ENCODE peak calls at places on chromosome 21, in eight cellular contexts. L is stomach, Q is cardiac muscle cell, D is brain microvascular endothelial cell, J is lower lobe of right lung, W is neural progenitor cell, N is uterus, U is heart right ventricle. X is an unnamed sample.

GRCh38 chr21:26939532-26940181 is 27.2 kb downstream of the ADAMTS5 start:
- DNase-seq in Q (no peak), D (no peak), N (no peak), U (peak), W (no peak), L (no peak), J (no peak), X (no peak)

GRCh38 chr21:29025328-29025713 is 853 bp downstream of the USP16 start:
- DNase-seq in U (no peak), N (no peak), J (no peak), L (no peak), W (peak), Q (peak), D (peak), X (no peak)

GRCh38 chr21:25925064-25925463 is 190.3 kb downstream of the GABPA start:
- DNase-seq in L (no peak), W (no peak), U (no peak), J (no peak), Q (no peak), N (no peak), D (no peak), X (no peak)

GRCh38 chr21:27260728-27261127 is 293.8 kb upstream of the ADAMTS5 start:
- DNase-seq in Q (no peak), J (no peak), U (no peak), D (no peak), N (no peak), W (no peak), L (no peak), X (no peak)

GRCh38 chr21:29829514-29830255 is 110.1 kb downstream of the GRIK1 start:
- DNase-seq in W (no peak), D (no peak), N (no peak), L (no peak), J (no peak), Q (no peak), U (no peak), X (no peak)

GRCh38 chr21:32772281-32773047 is 909 bp upstream of the PAXBP1 start:
- DNase-seq in D (no peak), N (no peak), Q (peak), W (peak), L (peak), J (no peak), U (peak), X (no peak)

GRCh38 chr21:25005388-25005787 is 601.9 kb downstream of the MRPL39 start:
- DNase-seq in N (no peak), L (no peak), U (no peak), Q (no peak), W (no peak), J (no peak), D (no peak), X (no peak)

GRCh38 chr21:27734146-27734545 is 767.3 kb upstream of the ADAMTS5 start:
- DNase-seq in L (no peak), D (peak), Q (no peak), U (no peak), W (no peak), N (no peak), J (no peak), X (peak)

GRCh38 chr21:26804895-26805609 is 40.2 kb downstream of the ADAMTS1 start:
- DNase-seq in U (no peak), W (no peak), J (no peak), D (no peak), L (no peak), N (no peak), Q (peak), X (no peak)

GRCh38 chr21:25571726-25572121 is 35.6 kb downstream of the MRPL39 start:
- DNase-seq in L (no peak), J (no peak), W (no peak), D (no peak), N (no peak), Q (no peak), U (no peak), X (no peak)

GRCh38 chr21:28436286-28436932 is 556.3 kb downstream of the LTN1 start:
- DNase-seq in Q (no peak), N (peak), J (no peak), U (no peak), W (no peak), L (no peak), D (peak), X (no peak)

GRCh38 chr21:17602874-17603273 is 9.8 kb downstream of the BTG3 start:
- DNase-seq in Q (no peak), D (peak), L (no peak), U (no peak), J (no peak), N (no peak), W (no peak), X (no peak)

DNA sequence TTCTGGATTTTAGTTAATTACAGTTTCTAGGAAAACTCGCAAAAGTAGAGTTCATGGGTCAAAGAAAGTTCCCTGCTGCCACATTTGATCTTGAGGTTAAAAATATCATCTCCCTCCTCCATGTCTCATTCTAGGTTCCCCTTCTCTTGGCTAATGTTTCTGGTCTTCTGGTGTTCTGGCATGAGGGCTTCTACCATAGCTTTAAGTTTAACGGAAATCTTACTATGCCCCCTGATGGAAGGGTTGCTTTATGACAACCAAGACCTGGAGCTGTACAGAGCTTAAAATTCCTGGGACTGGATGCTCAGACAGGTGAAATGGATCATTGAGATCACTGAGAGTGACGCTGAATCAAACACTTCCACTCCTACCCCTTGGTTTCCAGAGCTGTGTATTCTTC is 1881.7 kb downstream of the MRPL39 start:
- DNase-seq in Q (peak), L (no peak), J (no peak), N (no peak), W (no peak), D (no peak), U (no peak), X (no peak)
- TF ChIP-seq CTCF in Q (no peak), L (no peak), J (no peak), N (no peak), W (peak), D (no peak), U (no peak), X (no peak)

DNA sequence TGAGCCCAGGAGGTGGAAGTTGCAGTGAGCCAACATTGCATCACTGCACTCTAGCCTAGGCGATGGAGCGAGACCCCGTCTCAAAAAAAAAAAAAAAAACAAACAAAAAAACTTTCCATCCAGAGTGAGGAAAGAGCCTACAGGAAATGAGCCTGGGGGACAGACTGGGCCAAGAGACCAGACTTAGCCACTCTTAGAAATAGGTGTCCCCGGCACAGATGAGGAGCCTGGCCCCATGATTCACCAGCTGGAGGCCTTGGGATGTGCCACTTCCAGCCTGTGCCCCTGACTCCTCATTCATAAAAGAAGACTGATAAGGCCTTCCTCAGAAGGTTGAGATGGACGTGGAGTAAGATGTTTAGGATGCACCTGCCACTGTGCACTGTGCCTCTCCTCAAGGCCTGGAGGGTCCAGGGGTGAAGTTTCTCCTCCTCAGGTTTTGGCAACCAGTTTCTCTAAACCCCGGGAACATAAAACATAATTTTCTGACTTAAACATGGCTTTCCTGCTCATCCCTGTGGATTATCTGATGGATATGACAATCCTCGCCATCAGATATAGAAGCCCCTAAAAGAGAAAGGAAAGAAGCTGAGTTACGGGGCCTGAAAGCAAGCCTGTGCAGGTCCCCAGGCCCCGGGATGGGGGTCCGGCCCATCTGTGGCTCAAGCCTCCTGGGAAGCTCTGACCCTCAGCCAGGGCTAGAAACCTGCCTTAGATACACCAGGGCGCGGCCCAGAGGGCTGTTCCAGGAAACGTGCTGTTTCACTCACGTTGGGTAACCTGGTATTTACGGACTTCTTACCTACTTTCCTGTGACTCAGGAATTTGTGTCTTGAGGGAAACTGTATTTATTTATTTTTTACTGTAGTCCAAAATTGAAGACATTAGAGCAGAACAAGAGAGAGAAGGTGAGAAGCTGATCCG is 26.0 kb downstream of the MX1 start:
- DNase-seq in N (no peak), W (no peak), D (no peak), Q (no peak), L (peak), U (no peak), J (no peak), X (no peak)
- H3K27ac ChIP-seq in N (no peak), W (no peak), D (no peak), Q (no peak), L (peak), U (no peak), J (no peak), X (no peak)

GRCh38 chr21:45270306-45270821 is 17.3 kb downstream of the POFUT2 start:
- DNase-seq in D (no peak), W (no peak), Q (no peak), J (no peak), N (peak), L (peak), U (no peak), X (no peak)
- TF ChIP-seq CTCF in D (peak), W (peak), Q (peak), J (no peak), N (no peak), L (no peak), U (peak), X (no peak)

GRCh38 chr21:15895142-15896106 is 165.6 kb downstream of the USP25 start:
- DNase-seq in D (no peak), U (no peak), J (no peak), Q (no peak), N (no peak), W (no peak), L (no peak), X (no peak)

GRCh38 chr21:15894596-15894995 is 164.8 kb downstream of the USP25 start:
- DNase-seq in W (no peak), N (no peak), D (no peak), Q (no peak), J (no peak), U (no peak), L (no peak), X (no peak)

GRCh38 chr21:15893902-15894301 is 164.1 kb downstream of the USP25 start:
- DNase-seq in Q (no peak), N (no peak), U (no peak), D (no peak), W (no peak), J (no peak), L (no peak), X (no peak)

DNA sequence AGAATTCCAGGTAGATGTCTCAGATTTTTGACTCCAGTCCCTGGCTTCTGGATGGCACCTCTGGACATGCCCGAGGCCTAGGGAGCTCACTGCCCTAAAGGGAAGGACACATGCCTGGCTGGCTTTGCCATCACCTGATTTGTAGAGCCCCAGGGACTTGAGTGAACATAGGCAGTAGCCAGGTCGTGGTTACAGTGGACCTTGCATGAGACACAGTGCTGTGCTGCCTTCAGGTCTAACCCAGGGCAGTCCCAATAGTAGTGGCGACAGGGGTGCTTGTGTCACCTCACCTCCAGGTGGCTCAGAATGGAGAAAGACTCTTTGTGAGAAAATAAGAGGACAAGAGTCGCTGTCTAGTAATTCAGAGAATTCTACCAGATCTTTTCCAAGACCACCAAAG is 166.7 kb downstream of the USP25 start:
- DNase-seq in D (no peak), L (no peak), W (no peak), N (no peak), Q (no peak), J (no peak), U (no peak), X (no peak)
- H3K27ac ChIP-seq in D (no peak), L (no peak), W (no peak), N (no peak), Q (no peak), J (no peak), U (no peak), X (no peak)

DNA sequence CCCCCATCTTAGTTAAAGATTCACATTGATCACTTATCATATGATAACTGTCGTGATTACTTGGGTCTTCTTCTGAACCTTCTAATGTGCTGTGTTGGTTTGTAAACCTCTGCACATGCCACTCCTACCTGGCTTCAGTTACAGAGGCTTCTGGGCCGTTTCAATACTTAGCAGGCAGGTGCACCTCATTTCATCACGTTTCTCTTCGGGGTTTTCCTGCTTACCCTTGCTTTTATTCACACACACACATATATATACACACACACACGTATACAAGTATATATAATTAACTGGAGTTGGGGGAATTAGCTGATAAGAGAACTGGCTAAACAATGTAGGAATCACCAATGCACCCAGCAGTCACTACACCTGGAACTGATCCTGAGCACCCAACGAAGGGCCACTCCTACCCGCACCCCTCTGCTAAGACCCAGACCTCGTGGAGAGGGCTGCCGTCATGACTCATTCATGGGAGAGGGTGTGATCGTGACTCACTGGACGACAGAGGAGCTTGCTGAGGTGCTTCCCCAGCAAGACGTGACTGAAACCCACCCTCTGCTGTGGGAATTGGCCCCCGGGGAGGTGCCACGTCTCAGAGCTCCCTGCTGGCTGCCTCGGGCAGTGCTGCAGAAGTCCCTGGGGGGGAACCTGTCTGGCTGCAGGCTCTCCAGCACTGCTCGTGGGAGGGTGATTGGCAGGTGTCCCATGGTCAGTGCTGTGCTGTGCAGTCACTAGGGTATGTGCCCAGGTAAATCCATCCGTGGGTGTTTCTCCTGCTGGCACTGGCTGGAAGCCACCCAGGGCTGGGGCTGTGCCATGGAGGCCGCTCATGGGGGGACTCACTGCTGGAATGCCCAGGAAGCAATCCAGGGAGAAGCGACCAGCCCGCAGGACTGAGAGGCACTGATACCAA is 166.6 kb downstream of the DYRK1A start:
- DNase-seq in J (no peak), Q (no peak), D (peak), N (no peak), L (peak), W (no peak), U (no peak), X (no peak)
- TF ChIP-seq CTCF in J (no peak), Q (no peak), D (peak), N (no peak), L (no peak), W (no peak), U (no peak), X (peak)

GRCh38 chr21:42229676-42230075 is 10.7 kb downstream of the ABCG1 start:
- DNase-seq in Q (no peak), D (no peak), W (no peak), L (no peak), N (no peak), U (no peak), J (peak), X (no peak)

GRCh38 chr21:42231761-42232160 is 12.8 kb downstream of the ABCG1 start:
- DNase-seq in W (no peak), D (no peak), U (no peak), Q (no peak), J (peak), L (no peak), N (no peak), X (no peak)

GRCh38 chr21:42227909-42228708 is 9.2 kb downstream of the ABCG1 start:
- DNase-seq in W (peak), Q (no peak), J (peak), N (peak), D (peak), U (peak), L (peak), X (peak)

GRCh38 chr21:42230636-42231035 is 11.7 kb downstream of the ABCG1 start:
- DNase-seq in N (no peak), D (no peak), U (no peak), J (peak), Q (no peak), L (no peak), W (no peak), X (no peak)

GRCh38 chr21:42228709-42229220 is 9.8 kb downstream of the ABCG1 start:
- DNase-seq in W (no peak), L (no peak), U (no peak), J (peak), D (no peak), N (no peak), Q (no peak), X (no peak)
- H3K27ac ChIP-seq in W (no peak), L (peak), U (peak), J (peak), D (no peak), N (no peak), Q (no peak), X (no peak)

DNA sequence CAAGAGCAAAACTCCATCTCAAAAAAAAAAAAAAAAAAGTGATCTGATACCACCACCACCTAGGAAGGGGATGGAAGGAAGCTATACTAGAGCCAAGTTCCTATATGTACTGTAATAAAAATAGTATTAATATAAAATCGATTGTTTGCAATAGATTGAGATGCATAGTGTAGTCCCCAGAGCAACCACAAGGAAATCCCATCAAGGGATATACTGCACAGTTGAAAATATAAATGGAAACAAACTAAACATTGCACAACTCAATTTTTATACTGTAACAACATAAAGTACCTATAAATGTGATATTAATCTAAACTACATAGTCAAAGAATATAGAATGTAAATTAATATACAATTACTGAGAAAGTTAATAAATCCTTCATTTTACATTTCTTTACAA is 20.9 kb upstream of the PSMG1 start:
- DNase-seq in L (no peak), N (no peak), D (no peak), Q (no peak), W (no peak), J (no peak), U (no peak), X (no peak)
- TF ChIP-seq CTCF in L (no peak), N (no peak), D (peak), Q (peak), W (peak), J (no peak), U (peak), X (peak)

GRCh38 chr21:44019568-44019958 is 7.5 kb downstream of the TRAPPC10 start:
- DNase-seq in L (no peak), W (no peak), U (no peak), J (no peak), Q (no peak), D (no peak), N (no peak), X (no peak)

GRCh38 chr21:44017601-44018000 is 5.5 kb downstream of the TRAPPC10 start:
- DNase-seq in J (no peak), N (no peak), W (no peak), U (no peak), Q (no peak), L (no peak), D (no peak), X (no peak)

GRCh38 chr21:44018127-44018526 is 6.0 kb downstream of the TRAPPC10 start:
- DNase-seq in U (no peak), Q (no peak), W (no peak), L (no peak), N (no peak), J (no peak), D (no peak), X (no peak)

GRCh38 chr21:44020551-44020950 is 8.4 kb downstream of the TRAPPC10 start:
- DNase-seq in L (no peak), U (no peak), D (no peak), Q (no peak), J (no peak), W (no peak), N (no peak), X (no peak)

GRCh38 chr21:44018813-44019567 is 6.9 kb downstream of the TRAPPC10 start:
- DNase-seq in U (no peak), N (no peak), D (no peak), Q (no peak), J (no peak), L (no peak), W (no peak), X (no peak)
- H3K27ac ChIP-seq in U (no peak), N (no peak), D (no peak), Q (peak), J (peak), L (no peak), W (no peak), X (no peak)